ENCODE peak calls at places on chromosomes 6 and 20, in six cellular contexts. R, N, X, V, M and Y are unnamed samples.

GRCh38 chr6:55445648-55446204 is 118.5 kb downstream of the GFRAL start:
- DNase-seq in N (no peak), M (peak; percentile 45), V (peak; percentile 60), X (peak; percentile 68), R (peak; percentile 12), Y (peak; percentile 7)

GRCh38 chr6:54681987-54682386 is 164.6 kb upstream of the FAM83B start:
- DNase-seq in M (peak; percentile 84), N (no peak), R (no peak), X (peak; percentile 84), V (no peak), Y (peak; percentile 59)

GRCh38 chr6:128282956-128283355 is 237.4 kb downstream of the PTPRK start:
- DNase-seq in V (no peak), R (no peak), N (peak; percentile 32), X (no peak), M (no peak), Y (no peak)

GRCh38 chr6:133814797-133815196 is 74.1 kb upstream of the TCF21 start:
- DNase-seq in V (no peak), N (no peak), M (peak; percentile 71), R (no peak), X (peak; percentile 67), Y (peak; percentile 70)

GRCh38 chr20:58981564-58982364 is 708 bp downstream of the NELFCD start:
- DNase-seq in V (peak; percentile 31), M (peak; percentile 6), R (peak; percentile 35), N (no peak), X (peak; percentile 20), Y (peak; percentile 24)

GRCh38 chr6:124963416-124964083 is 1.3 kb downstream of the RNF217 start:
- DNase-seq in X (peak; percentile 73), M (peak; percentile 79), R (no peak), N (no peak), V (peak; percentile 75), Y (no peak)

GRCh38 chr20:58306421-58307261 is 2.9 kb upstream of the RAB22A start:
- DNase-seq in V (peak; percentile 40), N (no peak), X (no peak), M (peak; percentile 76), R (peak; percentile 37), Y (peak; percentile 98)

GRCh38 chr20:15236812-15237211 is 899.4 kb upstream of the FLRT3 start:
- DNase-seq in V (peak; percentile 69), M (peak; percentile 5), X (peak; percentile 33), R (peak; percentile 58), N (peak; percentile 71), Y (peak; percentile 67)

GRCh38 chr6:160978141-160978926 is 13.2 kb upstream of the MAP3K4 start:
- DNase-seq in R (no peak), M (peak; percentile 68), N (no peak), X (peak; percentile 61), V (no peak), Y (peak; percentile 34)

GRCh38 chr20:14498809-14499208 is 161.4 kb upstream of the FLRT3 start:
- DNase-seq in V (no peak), R (no peak), X (peak; percentile 23), M (no peak), N (peak; percentile 29), Y (no peak)

GRCh38 chr6:39268721-39269120 is 39.4 kb upstream of the KCNK5 start:
- DNase-seq in N (no peak), V (no peak), X (no peak), R (no peak), M (no peak), Y (no peak)

GRCh38 chr6:45454008-45454911 is 76.5 kb upstream of the SUPT3H start:
- DNase-seq in V (peak; percentile 70), N (no peak), M (peak; percentile 78), R (no peak), X (peak; percentile 76), Y (peak; percentile 19)

GRCh38 chr20:39960522-39961420 is 728.3 kb downstream of the MAFB start:
- DNase-seq in R (no peak), X (no peak), N (peak; percentile 47), M (no peak), V (no peak), Y (no peak)
- TF ChIP-seq CTCF in R (no peak), X (no peak), N (peak; percentile 25), M (no peak), V (no peak), Y (no peak)

DNA sequence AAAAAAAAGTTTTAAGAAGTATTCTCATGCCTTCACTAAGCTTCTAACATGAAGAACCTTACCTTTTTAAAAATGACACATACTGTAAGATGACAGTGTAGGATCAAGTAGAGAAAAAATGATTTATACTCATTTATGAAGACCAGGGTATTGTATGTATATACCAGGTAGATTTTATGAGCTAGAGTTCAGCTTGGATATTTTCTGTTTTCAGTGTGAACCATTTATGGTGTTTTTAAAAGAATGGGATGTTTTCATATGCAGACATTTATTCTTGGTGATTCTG is 24.4 kb downstream of the DUSP22 start:
- DNase-seq in V (no peak), M (no peak), X (no peak), R (no peak), N (no peak), Y (no peak)
- H4K20me1 ChIP-seq in V (peaks cover 3% of the 10 kb centered on the region), M (no peaks in the 10 kb centered on the region), X (no peaks in the 10 kb centered on the region), R (no peaks in the 10 kb centered on the region), N (no peaks in the 10 kb centered on the region), Y (no peaks in the 10 kb centered on the region)

DNA sequence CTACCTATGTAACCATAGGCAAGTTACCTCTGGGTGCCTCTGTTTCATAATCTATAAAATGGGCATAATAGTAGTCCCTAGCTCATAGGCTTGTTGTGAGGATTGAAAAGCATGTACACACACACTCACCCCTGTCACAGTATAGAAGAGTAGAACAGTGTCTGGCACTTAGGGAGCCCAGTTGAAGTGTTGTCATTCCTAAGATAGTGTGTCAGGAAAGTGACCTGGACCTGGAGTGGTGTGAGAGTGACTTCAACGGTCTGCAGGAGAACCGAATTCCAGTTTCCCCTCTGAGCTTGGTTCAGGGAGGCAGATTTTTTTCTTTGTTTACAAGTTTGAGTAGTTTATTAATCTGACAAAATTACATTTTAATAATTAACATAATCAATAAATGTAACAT is 229.9 kb upstream of the MAP3K7 start:
- DNase-seq in R (no peak), M (no peak), N (no peak), X (no peak), V (no peak), Y (no peak)
- H3K4me2 ChIP-seq in R (no peak overlapping the region), M (no peak overlapping the region), N (no peak overlapping the region), X (no peak overlapping the region), V (no peak overlapping the region), Y (no peak overlapping the region)

DNA sequence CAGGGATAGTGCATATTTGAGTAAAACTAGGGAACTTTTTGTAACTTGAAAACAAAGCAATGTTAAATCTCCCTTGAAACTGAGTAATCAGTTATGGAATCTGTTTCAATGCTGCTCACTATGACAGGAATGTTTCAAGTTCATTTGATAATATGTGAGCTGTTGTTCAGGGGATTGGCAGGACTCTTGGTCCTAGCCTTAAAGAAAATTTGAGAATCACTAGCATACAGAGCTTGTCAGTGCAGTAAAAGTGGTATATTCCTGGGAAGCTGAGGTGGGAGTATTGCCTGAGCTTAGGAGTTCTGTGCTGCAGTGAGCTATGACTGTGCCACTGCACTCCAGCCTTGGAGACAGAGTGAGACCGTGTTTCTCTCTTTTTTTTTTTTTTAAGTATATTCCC is 21.6 kb upstream of the CALHM6 start:
- DNase-seq in M (peak; percentile 52), N (no peak), R (no peak), V (no peak), X (no peak), Y (no peak)
- TF ChIP-seq CTCF in M (no peak), N (no peak), R (no peak), V (no peak), X (no peak), Y (no peak)

GRCh38 chr6:20313960-20314530 is 87.6 kb upstream of the E2F3 start:
- DNase-seq in V (no peak), M (no peak), X (no peak), N (no peak), R (no peak), Y (no peak)
- H4K20me1 ChIP-seq in V (no peaks in the 10 kb centered on the region), M (no peaks in the 10 kb centered on the region), X (no peaks in the 10 kb centered on the region), N (no peaks in the 10 kb centered on the region), R (no peaks in the 10 kb centered on the region), Y (no peaks in the 10 kb centered on the region)

GRCh38 chr6:36596359-36596758 is 2.2 kb downstream of the SRSF3 start:
- DNase-seq in X (no peak), V (no peak), R (no peak), M (no peak), N (no peak), Y (no peak)

GRCh38 chr6:36599791-36600209 is 5.6 kb downstream of the SRSF3 start:
- DNase-seq in X (peak; percentile 51), R (no peak), M (peak; percentile 40), V (no peak), N (peak; percentile 79), Y (peak; percentile 51)

GRCh38 chr6:36598326-36598725 is 4.2 kb downstream of the SRSF3 start:
- DNase-seq in X (no peak), N (no peak), M (no peak), R (no peak), V (no peak), Y (no peak)

GRCh38 chr6:36598739-36599318 is 4.7 kb downstream of the SRSF3 start:
- DNase-seq in X (no peak), R (no peak), N (no peak), V (no peak), M (no peak), Y (no peak)

DNA sequence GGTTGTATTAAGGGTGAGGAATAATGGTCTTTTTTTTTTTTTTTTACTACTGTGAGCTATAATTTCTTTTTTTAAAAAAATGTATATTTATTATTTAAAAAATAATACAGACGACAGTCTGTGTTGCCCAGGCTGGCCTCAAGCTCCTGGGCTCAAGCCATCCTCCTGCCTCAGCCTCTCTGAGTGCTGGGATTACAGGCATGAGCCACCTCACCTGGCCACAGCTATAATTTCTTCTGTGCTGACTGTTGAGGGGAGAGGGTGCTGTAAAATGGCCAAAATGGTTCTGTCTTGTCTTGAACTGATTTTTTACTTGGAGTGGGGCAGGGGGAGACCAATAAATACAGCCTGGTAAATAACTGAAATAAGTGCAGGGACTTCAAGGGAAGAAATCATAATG is 3.6 kb downstream of the SRSF3 start:
- DNase-seq in V (no peak), M (no peak), N (no peak), R (no peak), X (no peak), Y (no peak)
- H3K4me2 ChIP-seq in V (peak overlapping the region; percentile 96), M (peak overlapping the region; percentile 83), N (peak overlapping the region; percentile 82), R (peak overlapping the region; percentile 93), X (peak overlapping the region; percentile 95), Y (peak overlapping the region; percentile 95)

DNA sequence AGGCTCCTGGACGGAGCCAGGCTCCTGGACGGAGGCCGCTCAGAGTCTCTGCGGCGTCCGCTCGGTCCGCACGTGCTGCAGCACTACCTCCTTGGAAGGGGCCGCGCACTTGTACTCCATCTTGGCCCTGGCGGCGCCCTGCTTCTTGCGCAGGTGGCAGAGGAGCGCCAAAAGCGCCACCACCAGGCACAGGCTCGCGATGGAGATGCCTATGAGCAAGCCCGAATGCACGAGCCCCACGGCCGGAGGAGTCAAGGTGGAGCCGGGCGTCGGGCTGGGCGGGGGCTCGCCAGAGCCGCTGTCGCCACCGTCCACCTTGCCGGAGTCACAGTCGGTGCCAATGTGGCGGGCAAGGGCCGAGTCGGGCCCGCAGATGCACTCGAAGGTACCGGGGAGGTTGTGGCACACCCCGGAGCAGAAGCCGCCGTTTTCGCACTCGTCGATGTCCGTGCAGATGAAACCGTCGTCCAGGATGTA is 1.7 kb downstream of the THBD start:
- DNase-seq in M (no peak), R (no peak), V (peak; percentile 47), N (peak; percentile 74), X (no peak), Y (no peak)
- TF ChIP-seq CTCF in M (no peak), R (no peak), V (peak; percentile 16), N (peak; percentile 12), X (no peak), Y (peak; percentile 12)

DNA sequence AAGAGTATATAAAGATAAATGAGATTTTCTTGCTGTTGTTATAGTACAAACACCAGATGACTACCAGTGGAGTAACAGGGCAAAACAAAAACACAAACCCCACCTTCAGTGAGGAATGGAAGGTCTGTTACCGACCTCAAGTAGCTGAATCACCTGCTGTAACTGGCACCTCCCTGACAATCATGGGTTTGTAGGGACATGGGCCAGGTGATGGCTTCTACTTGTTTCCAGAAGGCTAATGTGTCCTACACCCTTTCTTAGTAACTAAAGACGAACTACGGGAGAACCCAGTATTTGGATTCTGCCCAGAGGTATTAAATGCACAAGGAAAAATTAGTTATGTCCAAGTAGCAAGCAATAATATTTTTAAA is 26.8 kb downstream of the SNX5 start:
- DNase-seq in R (no peak), X (no peak), V (no peak), N (no peak), M (no peak), Y (no peak)
- H4K20me1 ChIP-seq in R (peaks cover 19% of the 10 kb centered on the region), X (no peaks in the 10 kb centered on the region), V (no peaks in the 10 kb centered on the region), N (no peaks in the 10 kb centered on the region), M (peaks cover 30% of the 10 kb centered on the region), Y (no peaks in the 10 kb centered on the region)